ENCODE peak calls at places on chromosomes 1 and 21, in eight cellular contexts. V is endodermal cell, S is IMR-90, A is tibial artery, O is cardiac fibroblast, Z is epithelial cell of esophagus, K is fibroblast of pulmonary artery, W is pancreas. J is an unnamed sample.

GRCh38 chr21:29025328-29025713 is 853 bp downstream of the USP16 start:
- DNase-seq in W (no peak), A (no peak), Z (peak), K (peak), S (peak), O (peak), V (no peak), J (peak)

GRCh38 chr1:227058321-227058751 is 118.2 kb downstream of the COQ8A start:
- DNase-seq in W (no peak), Z (peak), V (no peak), A (no peak), K (peak), S (peak), O (peak), J (peak)

GRCh38 chr1:195529881-195530280 is 1078.4 kb downstream of the KCNT2 start:
- DNase-seq in S (no peak), Z (no peak), K (no peak), V (no peak), W (no peak), A (no peak), O (no peak), J (no peak)

GRCh38 chr1:2638466-2639115 is 5.8 kb upstream of the MMEL1 start:
- DNase-seq in O (no peak), Z (no peak), A (no peak), S (no peak), W (no peak), V (no peak), K (no peak), J (no peak)

GRCh38 chr1:54279457-54279856 is 79.5 kb downstream of the MRPL37 start:
- DNase-seq in V (no peak), Z (no peak), K (no peak), A (no peak), S (no peak), O (no peak), W (no peak), J (no peak)

GRCh38 chr1:235083589-235084323 is 44.9 kb downstream of the TOMM20 start:
- DNase-seq in K (peak), Z (peak), S (peak), V (peak), W (peak), O (peak), A (peak), J (peak)

GRCh38 chr1:42832636-42833265 is 13.7 kb upstream of the ZNF691 start:
- DNase-seq in S (no peak), V (no peak), K (no peak), A (no peak), W (no peak), O (no peak), Z (no peak), J (no peak)

GRCh38 chr1:67441183-67441582 is 11.0 kb upstream of the SERBP1 start:
- DNase-seq in S (peak), Z (no peak), O (peak), A (peak), W (peak), K (peak), V (no peak), J (peak)

GRCh38 chr1:220160027-220160426 is 66.1 kb downstream of the IARS2 start:
- DNase-seq in S (no peak), A (no peak), O (no peak), W (no peak), K (peak), V (no peak), Z (no peak), J (no peak)

GRCh38 chr21:46636181-46636512 is 673 bp downstream of the PRMT2 start:
- DNase-seq in V (no peak), K (no peak), A (no peak), W (no peak), Z (no peak), S (no peak), O (no peak), J (no peak)

GRCh38 chr1:216306830-216307229 is 116.4 kb downstream of the USH2A start:
- DNase-seq in K (no peak), S (no peak), W (no peak), V (peak), O (no peak), Z (no peak), A (no peak), J (no peak)

GRCh38 chr1:223739366-223740057 is 27.2 kb downstream of the CAPN2 start:
- DNase-seq in V (no peak), K (no peak), W (peak), A (no peak), S (no peak), Z (peak), O (no peak), J (no peak)

GRCh38 chr1:176136891-176137290 is 70.2 kb downstream of the COP1 start:
- DNase-seq in A (no peak), K (no peak), O (no peak), S (no peak), Z (no peak), W (no peak), V (no peak), J (no peak)

GRCh38 chr1:21260405-21261129 is 29.7 kb downstream of the ECE1 start:
- DNase-seq in O (no peak), S (no peak), K (no peak), W (no peak), Z (no peak), V (no peak), A (no peak), J (no peak)

GRCh38 chr1:32891241-32891570 is 4.9 kb downstream of the HPCA start:
- DNase-seq in Z (no peak), W (no peak), A (no peak), K (no peak), V (no peak), O (no peak), S (no peak), J (no peak)

GRCh38 chr1:32893198-32894018 is 7.1 kb downstream of the HPCA start:
- DNase-seq in W (peak), Z (peak), K (peak), S (peak), V (peak), A (no peak), O (no peak), J (no peak)

GRCh38 chr1:32894019-32894600 is 7.1 kb downstream of the TMEM54 start:
- DNase-seq in K (no peak), A (no peak), O (no peak), V (peak), S (no peak), W (no peak), Z (no peak), J (no peak)

GRCh38 chr1:32891630-32892029 is 5.3 kb downstream of the HPCA start:
- DNase-seq in V (no peak), S (no peak), W (no peak), O (no peak), Z (no peak), K (no peak), A (no peak), J (no peak)

GRCh38 chr1:32892368-32893197 is 6.3 kb downstream of the HPCA start:
- DNase-seq in Z (peak), O (peak), W (peak), V (peak), K (peak), A (no peak), S (no peak), J (no peak)
- TF ChIP-seq CTCF in Z (no peak), O (peak), W (peak), V (peak), K (peak), A (no peak), S (peak), J (peak)

GRCh38 chr1:44786138-44786840 is 1.7 kb downstream of the BEST4 start:
- DNase-seq in V (peak), W (peak), S (peak), A (no peak), O (peak), Z (peak), K (peak), J (peak)
- H3K4me3 ChIP-seq in V (peak), W (peak), S (peak), A (peak), O (peak), Z (peak), K (peak), J (peak)

DNA sequence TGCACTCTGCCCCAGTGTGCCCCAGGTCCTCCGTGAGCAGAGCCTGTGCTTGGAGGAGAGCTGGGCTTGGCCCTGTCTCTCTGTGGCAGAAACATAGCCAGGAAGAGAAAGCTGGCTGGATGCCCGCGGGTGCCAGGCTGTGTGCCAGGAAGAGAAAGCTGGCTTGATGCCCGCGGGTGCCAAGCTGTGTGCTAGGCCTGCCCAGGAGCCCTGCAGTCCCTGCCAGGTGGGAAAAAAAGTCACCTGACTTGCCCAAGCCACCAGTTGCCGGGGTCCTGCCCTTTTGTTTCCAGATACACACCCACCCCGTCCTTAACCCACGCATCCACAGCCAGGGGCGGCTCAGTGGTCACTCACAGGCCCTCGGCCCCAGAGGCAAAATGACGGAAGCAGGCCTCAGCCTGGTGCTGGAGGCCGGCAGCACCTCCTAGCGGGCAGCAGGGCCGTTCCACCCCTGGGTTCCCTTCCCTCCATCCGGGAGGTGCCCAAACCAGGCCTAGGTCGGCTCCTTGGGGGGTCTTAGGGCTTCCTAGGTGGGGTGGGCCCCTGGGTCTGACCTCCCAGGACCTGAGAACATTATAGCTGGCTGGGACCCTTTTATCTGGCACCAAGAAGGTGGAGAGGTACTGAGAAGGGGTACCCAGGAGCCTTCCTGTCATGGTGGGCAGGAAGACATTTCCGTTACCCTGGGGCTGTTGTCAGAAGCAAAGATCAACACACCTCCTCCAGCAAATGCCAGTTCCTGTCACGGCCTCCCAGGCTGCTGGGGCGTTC is 9.1 kb downstream of the ITGB2 start:
- DNase-seq in Z (peak), A (peak), S (no peak), O (no peak), W (peak), K (no peak), V (peak), J (no peak)
- TF ChIP-seq CTCF in Z (peak), A (peak), S (no peak), O (no peak), W (no peak), K (no peak), V (peak), J (peak)

GRCh38 chr1:228415221-228415620 is 1.4 kb downstream of the TRIM17 start:
- DNase-seq in V (no peak), K (no peak), W (no peak), S (no peak), Z (no peak), O (no peak), A (no peak), J (no peak)
- H3K4me3 ChIP-seq in V (peak), K (no peak), W (no peak), S (no peak), Z (no peak), O (no peak), A (no peak), J (no peak)

GRCh38 chr1:84246228-84246627 is 55.3 kb upstream of the SAMD13 start:
- DNase-seq in Z (no peak), W (no peak), K (no peak), A (no peak), O (no peak), V (no peak), S (no peak), J (no peak)
- TF ChIP-seq CTCF in Z (no peak), W (no peak), K (no peak), A (no peak), O (no peak), V (no peak), S (no peak), J (no peak)

GRCh38 chr1:28885982-28886730 is 28.2 kb upstream of the EPB41 start:
- DNase-seq in A (no peak), O (no peak), K (no peak), Z (no peak), S (no peak), W (no peak), V (peak), J (no peak)
- H3K4me3 ChIP-seq in A (peak), O (no peak), K (no peak), Z (peak), S (no peak), W (peak), V (peak), J (no peak)

DNA sequence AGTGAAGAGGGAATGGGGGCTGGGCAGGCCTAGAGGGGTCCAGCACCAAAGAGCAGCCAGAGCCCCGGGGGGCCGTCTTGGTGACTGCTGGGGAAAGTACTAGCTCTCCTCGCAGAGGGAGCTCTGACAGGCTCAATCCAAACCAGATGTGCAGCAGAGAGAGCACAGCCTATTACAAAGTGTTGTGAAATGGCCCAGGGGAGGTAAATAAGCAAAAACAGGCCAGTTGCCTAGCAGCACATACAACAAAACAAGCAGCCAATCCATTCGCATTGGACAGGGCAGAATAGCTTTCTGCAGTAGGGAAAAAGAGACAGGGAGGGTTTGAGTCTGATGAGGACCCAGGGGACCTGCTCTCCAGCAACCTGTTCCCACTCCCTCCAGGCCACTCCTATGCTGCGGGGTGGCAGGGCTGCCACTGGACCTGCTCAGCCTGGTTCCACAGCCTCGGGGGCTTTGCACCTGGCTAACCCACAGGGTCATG is 239.6 kb upstream of the FGGY start:
- DNase-seq in V (peak), W (peak), K (peak), O (peak), A (peak), S (peak), Z (peak), J (peak)
- TF ChIP-seq CTCF in V (no peak), W (no peak), K (peak), O (no peak), A (peak), S (no peak), Z (peak), J (peak)

GRCh38 chr1:230102472-230102871 is 35.4 kb downstream of the GALNT2 start:
- DNase-seq in S (no peak), W (no peak), A (no peak), K (no peak), Z (no peak), V (no peak), O (no peak), J (no peak)

GRCh38 chr1:230105245-230105753 is 38.3 kb downstream of the GALNT2 start:
- DNase-seq in A (no peak), V (no peak), O (no peak), Z (no peak), W (no peak), K (no peak), S (no peak), J (no peak)

GRCh38 chr1:230102046-230102445 is 35.0 kb downstream of the GALNT2 start:
- DNase-seq in A (no peak), K (no peak), O (no peak), V (no peak), S (no peak), Z (no peak), W (no peak), J (no peak)

GRCh38 chr1:230104395-230105244 is 37.6 kb downstream of the GALNT2 start:
- DNase-seq in K (peak), S (peak), A (peak), Z (peak), W (peak), V (peak), O (peak), J (peak)

DNA sequence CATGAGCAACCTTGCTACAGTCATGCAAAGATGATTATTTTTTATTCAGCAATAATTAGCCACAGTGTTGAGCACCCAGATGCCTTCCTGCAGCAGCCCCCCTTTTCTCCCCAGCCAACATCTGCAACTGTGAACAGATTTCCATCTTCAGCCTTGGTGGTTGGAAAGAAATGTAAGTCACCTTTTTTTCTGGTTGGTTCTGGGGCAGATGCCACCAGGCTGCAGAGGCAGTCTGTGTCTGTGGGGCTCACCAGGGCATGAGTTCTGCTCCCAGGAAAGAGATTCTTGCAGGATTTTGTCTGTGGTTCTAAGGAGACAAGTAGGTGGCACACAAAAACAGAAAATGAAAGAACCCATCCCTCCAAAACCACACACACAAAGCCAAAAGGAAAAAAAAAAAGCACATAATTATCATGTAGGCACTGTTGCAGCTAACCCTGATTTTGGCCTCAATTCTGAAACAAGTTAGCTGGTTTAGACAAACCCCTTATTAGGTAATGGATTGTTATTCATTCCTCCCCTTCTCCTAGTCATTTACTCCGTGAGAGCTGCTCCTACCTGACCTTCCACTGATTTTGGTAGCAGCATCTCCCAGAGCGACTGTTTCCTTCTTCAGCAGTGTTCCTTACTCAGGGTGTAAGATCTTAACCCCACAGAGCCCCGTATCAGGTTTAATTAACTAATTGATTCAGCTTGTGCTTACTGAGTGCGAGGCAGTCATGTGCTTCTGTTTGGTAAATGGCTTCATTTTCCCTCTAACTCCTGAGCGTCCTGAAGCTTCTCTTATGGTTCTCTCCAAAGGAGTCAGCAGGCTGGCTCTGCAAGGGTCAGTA is 36.5 kb downstream of the GALNT2 start:
- DNase-seq in S (peak), O (peak), V (no peak), Z (no peak), K (peak), A (no peak), W (no peak), J (peak)
- H3K4me3 ChIP-seq in S (no peak), O (no peak), V (no peak), Z (no peak), K (no peak), A (no peak), W (no peak), J (no peak)

GRCh38 chr1:56129837-56130236 is 449.5 kb downstream of the PLPP3 start:
- DNase-seq in K (no peak), Z (no peak), O (no peak), S (no peak), A (no peak), V (no peak), W (no peak), J (no peak)
- TF ChIP-seq CTCF in K (no peak), Z (no peak), O (no peak), S (no peak), A (no peak), V (no peak), W (no peak), J (no peak)